ENCODE peak calls at places on chromosomes 13 and 19, in seven cellular contexts. One of them, this sample, is unnamed.

GRCh38 chr19:54029930-54030490 is 33.7 kb downstream of the VSTM1 start:
- DNase-seq in neural progenitor cell: peak; percentile 81
- DNase-seq in BE2C: peak; percentile 67
- DNase-seq in mucosa of descending colon: peak; percentile 48
- DNase-seq in adrenal gland: peak; percentile 57
- DNase-seq in brain microvascular endothelial cell: peak; percentile 64
- DNase-seq in breast epithelium: no peak
- DNase-seq in this sample: peak; percentile 59

GRCh38 chr19:49790866-49791265 is 22.2 kb downstream of the FUZ start:
- DNase-seq in mucosa of descending colon: no peak
- DNase-seq in breast epithelium: no peak
- DNase-seq in neural progenitor cell: no peak
- DNase-seq in BE2C: no peak
- DNase-seq in adrenal gland: peak; percentile 92
- DNase-seq in brain microvascular endothelial cell: no peak
- DNase-seq in this sample: no peak

GRCh38 chr13:98207411-98207810 is 30.3 kb upstream of the RNF113B start:
- DNase-seq in neural progenitor cell: no peak
- DNase-seq in breast epithelium: no peak
- DNase-seq in adrenal gland: no peak
- DNase-seq in mucosa of descending colon: no peak
- DNase-seq in BE2C: no peak
- DNase-seq in brain microvascular endothelial cell: peak; percentile 50
- DNase-seq in this sample: no peak

GRCh38 chr13:90564566-90564965 is 782.9 kb upstream of the MIR17HG start:
- DNase-seq in mucosa of descending colon: no peak
- DNase-seq in brain microvascular endothelial cell: no peak
- DNase-seq in BE2C: no peak
- DNase-seq in adrenal gland: no peak
- DNase-seq in breast epithelium: no peak
- DNase-seq in neural progenitor cell: no peak
- DNase-seq in this sample: no peak

GRCh38 chr19:33290956-33291622 is 11.2 kb downstream of the CEBPA start:
- DNase-seq in brain microvascular endothelial cell: no peak
- DNase-seq in adrenal gland: no peak
- DNase-seq in BE2C: no peak
- DNase-seq in mucosa of descending colon: peak; percentile 78
- DNase-seq in neural progenitor cell: no peak
- DNase-seq in breast epithelium: no peak
- DNase-seq in this sample: no peak

GRCh38 chr19:44141191-44142013 is at the start of gene ZNF234:
- DNase-seq in breast epithelium: peak; percentile 57
- DNase-seq in brain microvascular endothelial cell: peak; percentile 74
- DNase-seq in mucosa of descending colon: peak; percentile 79
- DNase-seq in neural progenitor cell: peak; percentile 85
- DNase-seq in adrenal gland: peak; percentile 81
- DNase-seq in BE2C: peak; percentile 81
- DNase-seq in this sample: peak; percentile 81

GRCh38 chr13:35092251-35092650 is 150.2 kb downstream of the NBEA start:
- DNase-seq in mucosa of descending colon: no peak
- DNase-seq in breast epithelium: no peak
- DNase-seq in adrenal gland: no peak
- DNase-seq in neural progenitor cell: no peak
- DNase-seq in BE2C: no peak
- DNase-seq in brain microvascular endothelial cell: no peak
- DNase-seq in this sample: no peak

GRCh38 chr13:43804461-43805070 is 17.8 kb upstream of the ENOX1 start:
- DNase-seq in adrenal gland: no peak
- DNase-seq in BE2C: peak; percentile 49
- DNase-seq in neural progenitor cell: peak; percentile 71
- DNase-seq in mucosa of descending colon: no peak
- DNase-seq in brain microvascular endothelial cell: peak; percentile 76
- DNase-seq in breast epithelium: no peak
- DNase-seq in this sample: peak; percentile 88

GRCh38 chr13:21695536-21695935 is 24.7 kb downstream of the FGF9 start:
- DNase-seq in brain microvascular endothelial cell: no peak
- DNase-seq in neural progenitor cell: no peak
- DNase-seq in adrenal gland: no peak
- DNase-seq in breast epithelium: no peak
- DNase-seq in mucosa of descending colon: no peak
- DNase-seq in BE2C: no peak
- DNase-seq in this sample: no peak

GRCh38 chr13:23567792-23568480 is 2.3 kb upstream of the TNFRSF19 start:
- DNase-seq in BE2C: no peak
- DNase-seq in adrenal gland: no peak
- DNase-seq in mucosa of descending colon: no peak
- DNase-seq in breast epithelium: no peak
- DNase-seq in neural progenitor cell: peak; percentile 90
- DNase-seq in brain microvascular endothelial cell: peak; percentile 24
- DNase-seq in this sample: no peak
- TF ChIP-seq CTCF in BE2C: peak; percentile 38
- TF ChIP-seq CTCF in adrenal gland: no peak
- TF ChIP-seq CTCF in mucosa of descending colon: no peak
- TF ChIP-seq CTCF in breast epithelium: no peak
- TF ChIP-seq CTCF in neural progenitor cell: no peak
- TF ChIP-seq CTCF in brain microvascular endothelial cell: peak; percentile 44
- TF ChIP-seq CTCF in this sample: no peak

GRCh38 chr19:9205506-9206113 is 13.8 kb downstream of the OR7D4 start:
- DNase-seq in adrenal gland: peak; percentile 75
- DNase-seq in mucosa of descending colon: peak; percentile 79
- DNase-seq in neural progenitor cell: peak; percentile 82
- DNase-seq in BE2C: peak; percentile 78
- DNase-seq in breast epithelium: peak; percentile 54
- DNase-seq in brain microvascular endothelial cell: peak; percentile 55
- DNase-seq in this sample: peak; percentile 47
- H3K4me3 ChIP-seq in adrenal gland: peak overlapping the region; percentile 53
- H3K4me3 ChIP-seq in mucosa of descending colon: no peak overlapping the region
- H3K4me3 ChIP-seq in neural progenitor cell: no peak overlapping the region
- H3K4me3 ChIP-seq in BE2C: peak overlapping the region; percentile 3
- H3K4me3 ChIP-seq in breast epithelium: peak overlapping the region; percentile 58
- H3K4me3 ChIP-seq in brain microvascular endothelial cell: no peak overlapping the region
- H3K4me3 ChIP-seq in this sample: no peak overlapping the region

DNA sequence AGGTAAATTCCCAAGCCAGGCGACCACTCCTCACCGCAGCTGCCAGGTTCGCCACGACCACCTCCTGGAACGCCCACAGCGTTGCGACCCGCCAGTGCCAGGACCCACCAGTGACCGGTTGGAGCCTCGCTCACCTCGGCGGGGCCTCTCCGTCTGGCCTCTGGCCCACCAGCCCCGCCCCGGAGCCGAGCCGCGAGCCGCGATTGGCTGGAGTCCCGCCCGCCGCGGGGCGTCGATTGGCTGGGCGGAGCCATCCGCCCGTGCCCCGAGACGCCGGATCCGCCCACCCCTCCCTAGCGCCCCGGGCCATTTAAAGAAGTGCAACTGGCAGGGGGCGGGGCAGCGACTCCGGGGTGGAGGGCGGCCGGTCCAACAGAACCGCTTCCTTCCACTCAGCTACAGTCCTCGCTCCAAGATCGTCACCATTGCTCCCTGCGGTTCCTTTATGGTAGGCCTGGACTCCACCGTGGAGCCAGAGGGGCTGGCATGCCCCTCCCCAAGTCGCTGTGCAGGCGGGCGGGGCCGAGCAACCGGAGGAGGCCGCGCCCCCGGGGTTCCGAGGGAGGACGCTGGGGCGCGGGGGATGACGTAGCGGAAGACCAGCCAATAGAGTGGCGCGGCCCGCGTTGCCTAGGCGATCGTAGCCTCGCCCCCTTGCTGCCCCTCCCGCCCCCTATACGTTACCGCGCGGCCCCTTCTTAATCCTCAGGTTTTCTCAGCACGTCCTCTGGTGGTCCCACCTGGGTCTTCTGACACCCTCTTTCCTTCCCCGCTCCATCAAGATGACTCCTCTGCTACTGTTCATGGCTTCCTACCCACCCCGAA is at the start of gene SERTAD3:
- DNase-seq in adrenal gland: peak; percentile 97
- DNase-seq in BE2C: peak; percentile 99
- DNase-seq in brain microvascular endothelial cell: peak; percentile 91
- DNase-seq in breast epithelium: peak; percentile 96
- DNase-seq in neural progenitor cell: peak; percentile 99
- DNase-seq in mucosa of descending colon: peak; percentile 98
- DNase-seq in this sample: peak; percentile 97
- TF ChIP-seq CTCF in adrenal gland: no peak
- TF ChIP-seq CTCF in BE2C: peak; percentile 44
- TF ChIP-seq CTCF in brain microvascular endothelial cell: peak; percentile 48
- TF ChIP-seq CTCF in breast epithelium: no peak
- TF ChIP-seq CTCF in neural progenitor cell: peak; percentile 43
- TF ChIP-seq CTCF in mucosa of descending colon: no peak
- TF ChIP-seq CTCF in this sample: peak; percentile 35

GRCh38 chr19:46783670-46784069 is 4.7 kb downstream of the SLC1A5 start:
- DNase-seq in brain microvascular endothelial cell: no peak
- DNase-seq in breast epithelium: no peak
- DNase-seq in adrenal gland: no peak
- DNase-seq in neural progenitor cell: no peak
- DNase-seq in mucosa of descending colon: no peak
- DNase-seq in BE2C: no peak
- DNase-seq in this sample: no peak
- H3K4me3 ChIP-seq in brain microvascular endothelial cell: no peak overlapping the region
- H3K4me3 ChIP-seq in breast epithelium: peak overlapping the region; percentile 94
- H3K4me3 ChIP-seq in adrenal gland: no peak overlapping the region
- H3K4me3 ChIP-seq in neural progenitor cell: peak overlapping the region; percentile 53
- H3K4me3 ChIP-seq in mucosa of descending colon: no peak overlapping the region
- H3K4me3 ChIP-seq in BE2C: peak overlapping the region; percentile 100
- H3K4me3 ChIP-seq in this sample: peak overlapping the region; percentile 88

DNA sequence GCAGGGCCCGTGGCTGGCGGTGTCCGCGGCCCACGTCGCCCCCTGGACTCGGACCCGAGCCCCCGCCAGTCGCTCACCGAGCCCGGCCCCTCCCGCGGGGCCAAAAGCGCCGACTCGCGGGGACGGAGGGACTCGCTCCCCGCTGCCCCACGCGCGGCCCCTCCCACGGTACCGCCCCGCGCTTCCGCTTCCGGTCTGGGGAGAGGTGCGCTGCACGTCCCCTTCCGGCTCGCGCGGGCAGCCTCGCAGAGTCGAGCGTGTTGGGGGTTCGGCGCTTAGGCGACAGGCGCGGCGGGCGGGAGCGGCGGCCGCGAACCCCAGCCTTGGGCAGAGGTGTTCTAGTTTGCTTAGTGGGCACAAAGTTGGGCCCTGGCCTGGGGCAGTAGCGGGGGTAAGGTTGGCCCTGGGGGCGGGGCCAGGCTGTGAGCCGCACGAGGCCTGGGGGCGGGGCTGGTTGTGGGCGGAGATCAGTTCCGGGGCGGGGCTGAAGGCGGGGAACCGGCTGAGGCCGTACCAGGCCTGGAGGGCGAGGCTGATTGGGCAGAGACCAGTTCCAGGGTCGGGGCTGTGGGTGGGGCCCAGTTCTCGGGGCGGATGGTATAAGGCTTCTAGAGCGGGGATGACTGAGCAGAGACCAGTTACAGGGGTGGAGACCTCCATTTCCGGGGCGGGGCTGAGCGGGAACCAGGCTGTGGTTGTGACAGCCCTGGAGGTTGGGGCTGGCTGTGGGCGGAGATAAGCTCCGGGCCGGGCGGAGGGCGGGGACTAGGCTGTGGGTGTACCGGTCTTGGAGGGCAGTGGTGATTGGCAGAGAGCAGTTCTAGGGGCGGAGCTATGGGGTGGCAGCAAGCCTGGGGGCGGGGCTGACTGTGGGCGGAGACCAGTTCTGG is at the start of the genes MBD3L1 and ZNF558:
- DNase-seq in BE2C: peak; percentile 98
- DNase-seq in brain microvascular endothelial cell: peak; percentile 98
- DNase-seq in adrenal gland: peak; percentile 98
- DNase-seq in breast epithelium: peak; percentile 98
- DNase-seq in mucosa of descending colon: peak; percentile 99
- DNase-seq in neural progenitor cell: peak; percentile 97
- DNase-seq in this sample: peak; percentile 99
- TF ChIP-seq CTCF in BE2C: no peak
- TF ChIP-seq CTCF in brain microvascular endothelial cell: no peak
- TF ChIP-seq CTCF in adrenal gland: no peak
- TF ChIP-seq CTCF in breast epithelium: no peak
- TF ChIP-seq CTCF in mucosa of descending colon: peak; percentile 26
- TF ChIP-seq CTCF in neural progenitor cell: no peak
- TF ChIP-seq CTCF in this sample: peak; percentile 7

GRCh38 chr19:4303778-4304508 is 455 bp upstream of the FSD1 start:
- DNase-seq in neural progenitor cell: no peak
- DNase-seq in mucosa of descending colon: no peak
- DNase-seq in breast epithelium: no peak
- DNase-seq in BE2C: no peak
- DNase-seq in brain microvascular endothelial cell: no peak
- DNase-seq in adrenal gland: no peak
- DNase-seq in this sample: no peak
- H3K4me3 ChIP-seq in neural progenitor cell: peak overlapping the region; percentile 67
- H3K4me3 ChIP-seq in mucosa of descending colon: no peak overlapping the region
- H3K4me3 ChIP-seq in breast epithelium: peak overlapping the region; percentile 61
- H3K4me3 ChIP-seq in BE2C: no peak overlapping the region
- H3K4me3 ChIP-seq in brain microvascular endothelial cell: peak overlapping the region; percentile 45
- H3K4me3 ChIP-seq in adrenal gland: no peak overlapping the region
- H3K4me3 ChIP-seq in this sample: peak overlapping the region; percentile 47

DNA sequence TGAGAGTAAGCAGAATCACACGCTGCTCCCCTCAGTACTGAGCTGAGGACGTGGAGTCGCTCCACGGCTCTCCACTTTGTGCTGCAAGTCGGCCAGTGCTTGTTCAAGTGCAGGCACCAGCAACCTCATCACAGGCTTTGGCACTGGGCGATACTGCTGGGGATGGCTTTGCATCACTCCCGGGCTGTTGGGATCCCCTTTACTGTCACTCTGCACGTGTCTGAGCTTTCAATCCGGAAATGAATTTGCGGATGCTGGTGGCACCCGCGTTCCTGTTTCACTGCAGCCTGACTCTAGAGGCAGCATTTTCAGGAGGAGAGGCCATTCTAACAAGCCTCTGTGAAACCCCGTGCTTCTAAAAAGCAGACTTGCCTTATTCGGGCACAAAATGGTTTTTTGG is 19.1 kb downstream of the SMARCA4 start:
- DNase-seq in mucosa of descending colon: no peak
- DNase-seq in adrenal gland: no peak
- DNase-seq in neural progenitor cell: no peak
- DNase-seq in brain microvascular endothelial cell: no peak
- DNase-seq in BE2C: no peak
- DNase-seq in breast epithelium: no peak
- DNase-seq in this sample: no peak
- TF ChIP-seq CTCF in mucosa of descending colon: no peak
- TF ChIP-seq CTCF in adrenal gland: no peak
- TF ChIP-seq CTCF in neural progenitor cell: no peak
- TF ChIP-seq CTCF in brain microvascular endothelial cell: no peak
- TF ChIP-seq CTCF in BE2C: no peak
- TF ChIP-seq CTCF in breast epithelium: no peak
- TF ChIP-seq CTCF in this sample: no peak

GRCh38 chr13:109396266-109396665 is 390.1 kb downstream of the IRS2 start:
- DNase-seq in adrenal gland: no peak
- DNase-seq in brain microvascular endothelial cell: no peak
- DNase-seq in neural progenitor cell: no peak
- DNase-seq in BE2C: no peak
- DNase-seq in mucosa of descending colon: no peak
- DNase-seq in breast epithelium: no peak
- DNase-seq in this sample: no peak
- H3K4me3 ChIP-seq in adrenal gland: no peak overlapping the region
- H3K4me3 ChIP-seq in brain microvascular endothelial cell: no peak overlapping the region
- H3K4me3 ChIP-seq in neural progenitor cell: no peak overlapping the region
- H3K4me3 ChIP-seq in BE2C: no peak overlapping the region
- H3K4me3 ChIP-seq in mucosa of descending colon: no peak overlapping the region
- H3K4me3 ChIP-seq in breast epithelium: no peak overlapping the region
- H3K4me3 ChIP-seq in this sample: no peak overlapping the region

GRCh38 chr19:35744688-35745327 is 410 bp downstream of the U2AF1L4 start:
- DNase-seq in breast epithelium: peak; percentile 96
- DNase-seq in neural progenitor cell: peak; percentile 99
- DNase-seq in adrenal gland: peak; percentile 98
- DNase-seq in brain microvascular endothelial cell: peak; percentile 97
- DNase-seq in BE2C: peak; percentile 98
- DNase-seq in mucosa of descending colon: peak; percentile 94
- DNase-seq in this sample: peak; percentile 97
- TF ChIP-seq CTCF in breast epithelium: peak; percentile 20
- TF ChIP-seq CTCF in neural progenitor cell: peak; percentile 55
- TF ChIP-seq CTCF in adrenal gland: no peak
- TF ChIP-seq CTCF in brain microvascular endothelial cell: peak; percentile 68
- TF ChIP-seq CTCF in BE2C: peak; percentile 54
- TF ChIP-seq CTCF in mucosa of descending colon: peak; percentile 10
- TF ChIP-seq CTCF in this sample: peak; percentile 55

This sample was measured in astrocyte of the spinal cord.